ENCODE peak calls at places on chromosomes 7 and 10, in eight cellular contexts. Z is adrenal gland; A is CD4-positive, alpha-beta memory T cell; U is brain microvascular endothelial cell; R is fibroblast of villous mesenchyme; I is dorsolateral prefrontal cortex; E is iPS DF 6.9; S is bronchial epithelial cell. G is an unnamed sample.

GRCh38 chr10:11406746-11407145 is 204.7 kb downstream of the USP6NL start:
- DNase-seq in Z (no peak), A (no peak), U (no peak), R (no peak), I (no peak), E (no peak), S (no peak), G (no peak)

GRCh38 chr10:69716711-69717560 is 84.8 kb upstream of the COL13A1 start:
- DNase-seq in Z (peak), A (peak), U (peak), R (peak), I (peak), E (no peak), S (peak), G (peak)

GRCh38 chr7:111006040-111006439 is 84.9 kb upstream of the LRRN3 start:
- DNase-seq in Z (no peak), A (no peak), U (no peak), R (no peak), I (no peak), E (no peak), S (no peak), G (no peak)

GRCh38 chr7:27576360-27576944 is 86.2 kb downstream of the HIBADH start:
- DNase-seq in Z (no peak), A (peak), U (no peak), R (peak), I (no peak), E (peak), S (peak), G (no peak)

GRCh38 chr7:53325061-53325460 is 289.6 kb downstream of the POM121L12 start:
- DNase-seq in Z (no peak), A (no peak), U (no peak), R (peak), I (no peak), E (no peak), S (peak), G (no peak)

GRCh38 chr10:74163313-74164068 is 12.5 kb downstream of the ADK start:
- DNase-seq in Z (no peak), A (no peak), U (no peak), R (no peak), I (no peak), E (no peak), S (no peak), G (no peak)

GRCh38 chr7:135447783-135448182 is 62.1 kb downstream of the CNOT4 start:
- DNase-seq in Z (no peak), A (no peak), U (no peak), R (no peak), I (no peak), E (no peak), S (no peak), G (no peak)

GRCh38 chr10:43062402-43063160 is 14.3 kb upstream of the RET start:
- DNase-seq in Z (no peak), A (no peak), U (no peak), R (no peak), I (no peak), E (no peak), S (no peak), G (no peak)

GRCh38 chr10:35201234-35201633 is 74.6 kb downstream of the CREM start:
- DNase-seq in Z (no peak), A (no peak), U (no peak), R (no peak), I (no peak), E (no peak), S (no peak), G (no peak)

GRCh38 chr7:137454169-137455166 is 110.9 kb upstream of the PTN start:
- DNase-seq in Z (peak), A (peak), U (peak), R (peak), I (no peak), E (no peak), S (peak), G (peak)

GRCh38 chr7:143499743-143500348 is 22.2 kb downstream of the TAS2R41 start:
- DNase-seq in Z (no peak), A (no peak), U (no peak), R (peak), I (no peak), E (no peak), S (no peak), G (no peak)

GRCh38 chr7:115024276-115024675 is 102.4 kb downstream of the MDFIC start:
- DNase-seq in Z (no peak), A (no peak), U (no peak), R (peak), I (no peak), E (no peak), S (no peak), G (no peak)
- H3K4me3 ChIP-seq in Z (no peak), A (no peak), U (no peak), R (no peak), I (no peak), E (no peak), S (no peak), G (no peak)

GRCh38 chr10:17789396-17789795 is 19.8 kb upstream of the MRC1 start:
- DNase-seq in Z (no peak), A (no peak), U (no peak), R (no peak), I (no peak), E (no peak), S (no peak), G (no peak)
- H3K4me3 ChIP-seq in Z (no peak), A (no peak), U (no peak), R (no peak), I (no peak), E (no peak), S (no peak), G (no peak)

GRCh38 chr7:18509491-18509890 is 13.9 kb downstream of the HDAC9 start:
- DNase-seq in Z (no peak), A (no peak), U (no peak), R (no peak), I (no peak), E (no peak), S (peak), G (no peak)

GRCh38 chr7:18511351-18511750 is 15.8 kb downstream of the HDAC9 start:
- DNase-seq in Z (no peak), A (no peak), U (no peak), R (no peak), I (no peak), E (no peak), S (no peak), G (no peak)

GRCh38 chr7:18505870-18506460 is 10.4 kb downstream of the HDAC9 start:
- DNase-seq in Z (no peak), A (no peak), U (peak), R (peak), I (no peak), E (no peak), S (no peak), G (no peak)

GRCh38 chr7:18504965-18505364 is 9.4 kb downstream of the HDAC9 start:
- DNase-seq in Z (no peak), A (no peak), U (no peak), R (no peak), I (no peak), E (no peak), S (no peak), G (no peak)

DNA sequence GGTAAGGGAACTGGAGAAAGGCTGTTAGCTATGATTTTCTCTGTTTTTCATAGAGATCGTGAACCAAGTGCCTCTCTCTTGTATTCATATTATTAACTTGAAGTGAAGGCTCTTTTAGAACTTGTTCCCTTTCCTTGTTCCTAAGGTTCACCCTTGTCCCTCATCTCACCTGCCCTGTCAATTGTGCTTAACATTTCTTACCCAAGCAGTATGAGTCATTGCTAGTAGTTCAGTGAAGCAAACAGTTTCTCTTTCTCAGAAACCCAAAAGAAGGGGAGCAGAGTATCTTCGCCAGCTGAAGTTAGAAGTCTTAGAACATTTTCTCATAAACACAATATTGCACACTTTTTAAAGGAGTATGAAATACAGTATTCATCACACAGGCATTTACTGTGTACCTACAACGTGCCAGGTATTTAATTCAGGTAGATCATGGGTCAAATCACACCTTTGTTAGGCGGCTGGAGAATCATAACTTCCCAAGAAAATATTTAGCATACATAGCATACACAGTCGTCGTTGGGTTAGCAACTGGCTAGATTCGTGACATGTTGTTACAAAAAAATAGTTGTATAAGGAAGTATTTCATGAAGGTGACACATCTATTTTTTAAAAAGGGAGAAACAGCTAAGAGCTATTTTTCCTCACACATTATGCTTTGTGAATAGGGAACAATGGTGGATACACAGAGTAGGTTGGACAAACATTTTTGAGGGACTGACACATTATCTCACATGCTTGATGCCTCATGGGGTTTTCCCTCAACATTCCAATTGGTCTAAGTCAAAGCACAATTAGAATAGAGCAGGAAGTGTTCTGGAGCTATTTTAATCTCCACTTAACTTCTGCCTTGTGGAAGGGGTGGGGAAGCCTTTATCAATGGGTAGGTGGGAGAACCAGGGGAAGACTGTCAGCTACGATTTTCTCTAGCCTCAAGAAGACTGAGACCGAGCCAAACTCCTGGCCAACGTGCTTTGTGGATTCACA is 13.2 kb downstream of the HDAC9 start:
- DNase-seq in Z (no peak), A (no peak), U (peak), R (peak), I (no peak), E (no peak), S (peak), G (no peak)
- H3K4me3 ChIP-seq in Z (no peak), A (no peak), U (peak), R (no peak), I (no peak), E (no peak), S (peak), G (no peak)

DNA sequence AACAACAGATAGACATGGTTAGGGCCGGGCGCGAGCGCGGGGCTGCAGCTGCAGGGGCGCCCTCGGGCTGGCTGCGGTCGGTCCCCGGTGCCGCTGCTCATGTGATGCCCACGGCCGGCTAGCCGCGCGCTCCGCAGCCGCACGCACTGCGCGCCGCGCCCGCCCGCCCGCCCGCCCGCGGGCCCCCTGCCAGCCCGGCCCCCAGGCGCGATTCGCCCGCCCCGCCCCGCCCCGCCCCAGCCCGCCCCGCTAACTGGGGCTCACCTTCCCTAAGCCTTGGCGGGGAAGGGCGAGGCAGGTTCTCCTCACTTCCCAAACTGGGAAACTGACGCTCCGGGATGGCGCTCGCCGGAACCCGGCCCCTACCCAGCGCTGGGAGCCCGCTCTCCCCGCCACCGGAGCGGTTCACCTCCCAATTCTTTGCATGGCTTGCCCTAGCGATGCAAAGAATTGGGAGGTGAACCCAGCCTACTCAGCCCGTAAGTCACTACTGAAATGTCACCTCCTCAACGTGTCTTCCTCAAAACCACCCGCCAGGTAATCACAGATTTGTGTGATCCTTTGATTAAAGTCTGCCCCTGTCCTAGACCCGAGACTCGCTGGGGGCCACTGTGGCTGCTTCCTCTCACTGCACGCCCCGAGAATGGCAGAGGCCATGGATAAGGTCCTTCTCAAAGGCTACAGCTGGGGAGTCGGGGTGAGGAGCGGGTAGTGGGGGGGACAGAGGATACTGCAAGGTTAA is 162.1 kb downstream of the SH3PXD2A start:
- DNase-seq in Z (no peak), A (peak), U (no peak), R (peak), I (peak), E (no peak), S (no peak), G (peak)
- H3K4me3 ChIP-seq in Z (no peak), A (peak), U (peak), R (peak), I (peak), E (peak), S (peak), G (peak)

GRCh38 chr10:61835909-61836232 is 65.6 kb upstream of the ARID5B start:
- DNase-seq in Z (no peak), A (no peak), U (no peak), R (no peak), I (no peak), E (no peak), S (peak), G (no peak)
- H3K4me3 ChIP-seq in Z (no peak), A (no peak), U (no peak), R (no peak), I (no peak), E (no peak), S (no peak), G (no peak)

GRCh38 chr7:109125001-109125400 is 555.3 kb downstream of the DNAJB9 start:
- DNase-seq in Z (no peak), A (no peak), U (no peak), R (no peak), I (no peak), E (no peak), S (no peak), G (no peak)

GRCh38 chr7:109131141-109131540 is 561.5 kb downstream of the DNAJB9 start:
- DNase-seq in Z (no peak), A (no peak), U (no peak), R (no peak), I (no peak), E (no peak), S (no peak), G (no peak)

GRCh38 chr7:109121599-109122300 is 552.1 kb downstream of the DNAJB9 start:
- DNase-seq in Z (no peak), A (no peak), U (no peak), R (no peak), I (no peak), E (no peak), S (no peak), G (no peak)

GRCh38 chr7:109126404-109127050 is 556.9 kb downstream of the DNAJB9 start:
- DNase-seq in Z (no peak), A (no peak), U (no peak), R (no peak), I (no peak), E (no peak), S (peak), G (no peak)
- H3K4me3 ChIP-seq in Z (no peak), A (no peak), U (no peak), R (no peak), I (no peak), E (no peak), S (no peak), G (no peak)

DNA sequence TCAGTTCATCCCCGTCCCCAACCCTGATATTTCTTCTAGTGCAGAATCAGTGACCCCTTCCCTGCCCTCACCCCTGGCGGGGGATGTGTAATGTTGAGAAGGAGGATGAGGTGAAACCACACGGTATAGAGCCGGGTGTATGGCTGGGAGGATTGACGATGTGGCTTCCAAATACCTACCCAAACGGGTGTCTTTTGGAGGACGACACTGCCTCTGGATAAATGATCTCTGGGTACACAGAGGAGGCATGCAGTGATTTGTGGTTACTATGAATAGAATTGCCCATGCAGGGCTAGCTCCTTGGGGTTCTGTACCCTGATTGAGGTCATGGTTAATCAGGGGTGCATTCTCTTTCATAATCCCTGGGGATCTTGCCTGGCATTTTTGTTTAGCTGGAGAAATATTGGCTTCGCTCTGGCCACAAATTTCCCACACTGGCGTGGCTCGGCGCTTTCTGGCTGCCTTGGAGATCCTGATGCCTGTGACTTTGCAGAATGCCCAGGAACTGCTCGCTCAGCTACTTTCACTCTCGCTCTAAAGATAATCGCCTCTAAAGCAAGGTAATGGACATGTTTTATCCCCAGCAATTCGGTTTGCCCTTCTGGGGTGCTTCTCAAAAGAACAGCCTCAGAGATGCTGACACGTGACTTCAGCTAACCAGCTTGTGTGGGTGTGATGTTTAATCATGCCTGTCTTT is 89.3 kb downstream of the RBM20 start:
- DNase-seq in Z (peak), A (no peak), U (peak), R (peak), I (peak), E (no peak), S (no peak), G (no peak)
- H3K4me3 ChIP-seq in Z (no peak), A (no peak), U (peak), R (peak), I (peak), E (no peak), S (no peak), G (no peak)

GRCh38 chr10:71243756-71244637 is 31.6 kb downstream of the UNC5B start:
- DNase-seq in Z (no peak), A (no peak), U (no peak), R (peak), I (no peak), E (no peak), S (peak), G (no peak)
- H3K4me3 ChIP-seq in Z (no peak), A (no peak), U (peak), R (peak), I (peak), E (no peak), S (no peak), G (no peak)

GRCh38 chr10:126171555-126171954 is 216.7 kb downstream of the ADAM12 start:
- DNase-seq in Z (no peak), A (no peak), U (peak), R (peak), I (no peak), E (no peak), S (no peak), G (no peak)
- H3K4me3 ChIP-seq in Z (no peak), A (no peak), U (no peak), R (peak), I (no peak), E (no peak), S (no peak), G (no peak)

DNA sequence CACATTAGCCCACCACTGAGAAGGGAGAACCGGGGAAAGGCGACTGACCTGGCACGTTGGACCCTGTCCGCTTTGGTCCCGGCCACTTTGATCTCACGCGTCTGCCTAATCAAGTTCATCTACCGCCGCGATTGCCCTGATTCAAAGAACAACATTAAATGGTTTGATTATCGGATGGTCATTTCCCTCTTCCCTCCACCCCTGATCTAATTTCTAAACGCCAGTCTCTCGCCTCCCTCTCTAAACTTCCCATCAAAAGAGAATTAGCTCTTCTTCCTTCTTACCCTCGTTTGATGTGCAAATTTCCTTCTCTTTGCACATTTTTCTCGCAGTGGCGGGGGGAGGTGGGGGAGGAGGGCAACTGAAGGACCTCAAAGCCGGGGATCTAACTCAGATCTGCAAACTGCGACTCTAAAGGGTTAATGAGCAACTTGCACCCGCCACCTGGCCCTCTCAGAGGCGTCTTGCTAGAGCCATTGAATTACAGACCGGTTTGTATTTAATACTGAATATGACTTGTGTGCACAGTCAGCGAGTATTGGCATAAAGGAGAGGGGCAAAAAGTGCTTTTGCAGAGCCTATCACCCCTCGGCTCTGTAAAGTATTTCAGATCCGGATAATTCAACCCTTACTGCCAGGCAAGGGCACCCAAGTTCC is 603 bp upstream of the DKK1 start:
- DNase-seq in Z (no peak), A (no peak), U (peak), R (no peak), I (no peak), E (no peak), S (peak), G (no peak)
- H3K4me3 ChIP-seq in Z (no peak), A (no peak), U (peak), R (peak), I (peak), E (peak), S (peak), G (no peak)